ENCODE peak calls at places on chromosomes 11 and 22, in four cellular contexts. One of them, this sample, is unnamed.

GRCh38 chr22:30943368-30943767 is 25.2 kb downstream of the MORC2 start:
- DNase-seq in GM12878: no peak
- DNase-seq in HepG2: no peak
- DNase-seq in K562: no peak
- DNase-seq in this sample: no peak

GRCh38 chr11:93370260-93370659 is 39.7 kb downstream of the DEUP1 start:
- DNase-seq in GM12878: no peak
- DNase-seq in HepG2: no peak
- DNase-seq in K562: no peak
- DNase-seq in this sample: no peak

GRCh38 chr11:116990061-116990473 is 108.2 kb downstream of the SIK3 start:
- DNase-seq in GM12878: no peak
- DNase-seq in HepG2: peak
- DNase-seq in K562: no peak
- DNase-seq in this sample: no peak

GRCh38 chr11:120199613-120200012 is 11.2 kb upstream of the OAF start:
- DNase-seq in GM12878: no peak
- DNase-seq in HepG2: no peak
- DNase-seq in K562: no peak
- DNase-seq in this sample: no peak

GRCh38 chr11:46826310-46827044 is 19.6 kb downstream of the CKAP5 start:
- DNase-seq in GM12878: no peak
- DNase-seq in HepG2: peak
- DNase-seq in K562: peak
- DNase-seq in this sample: peak

GRCh38 chr11:76285397-76285796 is 79.1 kb upstream of the WNT11 start:
- DNase-seq in GM12878: no peak
- DNase-seq in HepG2: no peak
- DNase-seq in K562: no peak
- DNase-seq in this sample: no peak

GRCh38 chr11:130561441-130561881 is 113.0 kb downstream of the ADAMTS15 start:
- DNase-seq in GM12878: no peak
- DNase-seq in HepG2: no peak
- DNase-seq in K562: no peak
- DNase-seq in this sample: no peak

GRCh38 chr11:85749884-85750283 is 61.1 kb downstream of the SYTL2 start:
- DNase-seq in GM12878: no peak
- DNase-seq in HepG2: no peak
- DNase-seq in K562: no peak
- DNase-seq in this sample: no peak

GRCh38 chr22:22884888-22885840 is 2.5 kb upstream of the IGLL5 start:
- DNase-seq in GM12878: no peak
- DNase-seq in HepG2: no peak
- DNase-seq in K562: peak
- DNase-seq in this sample: no peak

GRCh38 chr11:105274631-105275030 is 135.1 kb upstream of the CARD18 start:
- DNase-seq in GM12878: no peak
- DNase-seq in HepG2: no peak
- DNase-seq in K562: no peak
- DNase-seq in this sample: no peak

GRCh38 chr11:108891909-108892511 is 227.1 kb downstream of the DDX10 start:
- DNase-seq in GM12878: no peak
- DNase-seq in HepG2: no peak
- DNase-seq in K562: no peak
- DNase-seq in this sample: no peak

GRCh38 chr11:72406536-72407507 is 27.5 kb downstream of the CLPB start:
- DNase-seq in GM12878: no peak
- DNase-seq in HepG2: peak
- DNase-seq in K562: no peak
- DNase-seq in this sample: no peak

GRCh38 chr11:107719557-107720304 is 7.9 kb upstream of the SLN start:
- DNase-seq in GM12878: no peak
- DNase-seq in HepG2: no peak
- DNase-seq in K562: no peak
- DNase-seq in this sample: no peak

GRCh38 chr22:32389685-32390084 is 22.4 kb downstream of the RTCB start:
- DNase-seq in GM12878: no peak
- DNase-seq in HepG2: no peak
- DNase-seq in K562: no peak
- DNase-seq in this sample: peak

GRCh38 chr11:33624082-33624481 is 76.5 kb downstream of the C11orf91 start:
- DNase-seq in GM12878: no peak
- DNase-seq in HepG2: no peak
- DNase-seq in K562: no peak
- DNase-seq in this sample: no peak

GRCh38 chr11:3380706-3381570 is 2.0 kb upstream of the ZNF195 start:
- DNase-seq in GM12878: no peak
- DNase-seq in HepG2: no peak
- DNase-seq in K562: no peak
- DNase-seq in this sample: no peak

GRCh38 chr11:3375552-3375951 is 3.4 kb downstream of the ZNF195 start:
- DNase-seq in GM12878: no peak
- DNase-seq in HepG2: no peak
- DNase-seq in K562: no peak
- DNase-seq in this sample: peak

GRCh38 chr11:3382613-3383275 is 3.8 kb upstream of the ZNF195 start:
- DNase-seq in GM12878: no peak
- DNase-seq in HepG2: no peak
- DNase-seq in K562: no peak
- DNase-seq in this sample: no peak

GRCh38 chr11:3381794-3382193 is 2.8 kb upstream of the ZNF195 start:
- DNase-seq in GM12878: no peak
- DNase-seq in HepG2: no peak
- DNase-seq in K562: no peak
- DNase-seq in this sample: no peak

GRCh38 chr11:3378426-3379423 is at the start of gene ZNF195:
- DNase-seq in GM12878: peak
- DNase-seq in HepG2: peak
- DNase-seq in K562: peak
- DNase-seq in this sample: peak
- TF ChIP-seq USF2 in GM12878: no peak
- TF ChIP-seq USF2 in HepG2: no peak
- TF ChIP-seq USF2 in K562: no peak
- TF ChIP-seq USF2 in this sample: peak

GRCh38 chr11:128324531-128325141 is 262.7 kb downstream of the ETS1 start:
- DNase-seq in GM12878: no peak
- DNase-seq in HepG2: no peak
- DNase-seq in K562: no peak
- DNase-seq in this sample: no peak

GRCh38 chr11:128323381-128323780 is 264.0 kb downstream of the ETS1 start:
- DNase-seq in GM12878: no peak
- DNase-seq in HepG2: no peak
- DNase-seq in K562: no peak
- DNase-seq in this sample: no peak

GRCh38 chr11:128326791-128327190 is 260.6 kb downstream of the ETS1 start:
- DNase-seq in GM12878: no peak
- DNase-seq in HepG2: no peak
- DNase-seq in K562: no peak
- DNase-seq in this sample: no peak

GRCh38 chr11:128327274-128327673 is 260.1 kb downstream of the ETS1 start:
- DNase-seq in GM12878: no peak
- DNase-seq in HepG2: no peak
- DNase-seq in K562: no peak
- DNase-seq in this sample: no peak

GRCh38 chr11:128324051-128324481 is 263.3 kb downstream of the ETS1 start:
- DNase-seq in GM12878: no peak
- DNase-seq in HepG2: no peak
- DNase-seq in K562: no peak
- DNase-seq in this sample: no peak
- TF ChIP-seq TAF1 in GM12878: no peak
- TF ChIP-seq TAF1 in HepG2: no peak
- TF ChIP-seq TAF1 in K562: no peak
- TF ChIP-seq TAF1 in this sample: no peak

GRCh38 chr11:34921156-34921555 is 4.7 kb downstream of the PDHX start:
- DNase-seq in GM12878: no peak
- DNase-seq in HepG2: no peak
- DNase-seq in K562: no peak
- DNase-seq in this sample: no peak
- TF ChIP-seq USF2 in GM12878: no peak
- TF ChIP-seq USF2 in HepG2: no peak
- TF ChIP-seq USF2 in K562: no peak
- TF ChIP-seq USF2 in this sample: no peak

DNA sequence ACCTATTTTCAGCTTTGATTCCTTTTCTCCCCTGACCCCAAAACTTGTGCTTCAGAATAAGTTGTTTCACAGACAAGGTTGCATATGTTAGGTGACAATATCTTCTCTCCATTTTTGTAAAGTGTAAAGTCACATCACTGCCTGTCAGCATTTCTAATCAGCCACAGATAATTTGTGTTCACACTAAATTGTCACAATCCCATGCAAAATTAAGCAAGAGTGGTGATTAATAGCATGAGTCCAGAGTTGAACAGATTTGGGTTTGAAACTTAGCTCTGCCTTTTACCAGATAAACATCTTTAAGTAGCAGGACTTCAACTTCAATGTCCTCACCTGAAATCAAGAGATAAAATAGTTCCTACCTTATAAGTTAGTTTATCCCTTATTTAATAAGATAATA is 80.1 kb downstream of the MICAL2 start:
- DNase-seq in GM12878: no peak
- DNase-seq in HepG2: no peak
- DNase-seq in K562: no peak
- DNase-seq in this sample: no peak
- TF ChIP-seq TAF1 in GM12878: no peak
- TF ChIP-seq TAF1 in HepG2: no peak
- TF ChIP-seq TAF1 in K562: no peak
- TF ChIP-seq TAF1 in this sample: no peak